ENCODE peak calls at places on chromosomes 5 and 9, in six cellular contexts. P, T, O, N, Q and Z are unnamed samples.

GRCh38 chr5:150142800-150143724 is 12.6 kb downstream of the PDGFRB start:
- DNase-seq in P (no peak), T (no peak), O (no peak), N (peak; percentile 48), Q (peak; percentile 96), Z (no peak)

GRCh38 chr5:133373121-133373870 is 239.0 kb downstream of the FSTL4 start:
- DNase-seq in P (no peak), T (no peak), O (no peak), N (no peak), Q (peak; percentile 5), Z (no peak)

GRCh38 chr5:87079219-87079618 is 188.5 kb upstream of the RASA1 start:
- DNase-seq in P (peak; percentile 13), T (no peak), O (no peak), N (no peak), Q (no peak), Z (no peak)

GRCh38 chr9:107737987-107738743 is 248.6 kb upstream of the KLF4 start:
- DNase-seq in P (no peak), T (no peak), O (no peak), N (no peak), Q (peak; percentile 95), Z (peak; percentile 89)

GRCh38 chr5:78979899-78980298 is 5.2 kb downstream of the ARSB start:
- DNase-seq in P (no peak), T (no peak), O (no peak), N (no peak), Q (no peak), Z (no peak)

GRCh38 chr9:131732636-131733340 is 7.1 kb downstream of the RAPGEF1 start:
- DNase-seq in P (peak; percentile 91), T (peak; percentile 60), O (peak; percentile 47), N (no peak), Q (no peak), Z (no peak)

GRCh38 chr9:128250839-128251558 is 24.8 kb downstream of the GOLGA2 start:
- DNase-seq in P (no peak), T (no peak), O (peak; percentile 65), N (no peak), Q (no peak), Z (no peak)

GRCh38 chr5:124901081-124901480 is 154.6 kb upstream of the ZNF608 start:
- DNase-seq in P (no peak), T (no peak), O (no peak), N (no peak), Q (peak; percentile 75), Z (no peak)

GRCh38 chr5:124279146-124279545 is 467.3 kb downstream of the ZNF608 start:
- DNase-seq in P (no peak), T (no peak), O (no peak), N (no peak), Q (peak; percentile 21), Z (no peak)

GRCh38 chr5:111795142-111795541 is 38.1 kb upstream of the NREP start:
- DNase-seq in P (no peak), T (no peak), O (no peak), N (no peak), Q (no peak), Z (no peak)

GRCh38 chr5:56606202-56606601 is 209.1 kb upstream of the MAP3K1 start:
- DNase-seq in P (no peak), T (no peak), O (no peak), N (no peak), Q (no peak), Z (no peak)

GRCh38 chr9:87824886-87825285 is 57.8 kb upstream of the SPATA31E1 start:
- DNase-seq in P (no peak), T (no peak), O (no peak), N (no peak), Q (no peak), Z (no peak)

GRCh38 chr9:8857330-8858249 is 1058.0 kb upstream of the DMAC1 start:
- DNase-seq in P (peak; percentile 8), T (peak; percentile 4), O (peak; percentile 86), N (no peak), Q (peak; percentile 52), Z (peak; percentile 73)

GRCh38 chr5:127898551-127899213 is 184.9 kb upstream of the SLC12A2 start:
- DNase-seq in P (no peak), T (no peak), O (no peak), N (no peak), Q (peak; percentile 23), Z (no peak)

GRCh38 chr9:107650321-107650720 is 160.8 kb upstream of the KLF4 start:
- DNase-seq in P (no peak), T (no peak), O (no peak), N (no peak), Q (peak; percentile 92), Z (no peak)

GRCh38 chr9:128124873-128125574 is 2.5 kb downstream of the PTGES2 start:
- DNase-seq in P (peak; percentile 48), T (no peak), O (peak; percentile 92), N (no peak), Q (peak; percentile 47), Z (peak; percentile 59)

GRCh38 chr5:23235246-23235645 is 272.2 kb upstream of the PRDM9 start:
- DNase-seq in P (no peak), T (no peak), O (peak; percentile 9), N (no peak), Q (no peak), Z (no peak)

GRCh38 chr9:76887951-76888350 is 18.0 kb downstream of the PRUNE2 start:
- DNase-seq in P (no peak), T (no peak), O (peak; percentile 67), N (no peak), Q (peak; percentile 26), Z (no peak)

GRCh38 chr9:88534456-88535225 is at the start of gene NXNL2:
- DNase-seq in P (peak; percentile 54), T (peak; percentile 57), O (peak; percentile 91), N (no peak), Q (peak; percentile 82), Z (peak; percentile 60)

GRCh38 chr9:127883959-127884358 is 6.5 kb upstream of the AK1 start:
- DNase-seq in P (no peak), T (no peak), O (no peak), N (no peak), Q (no peak), Z (no peak)

GRCh38 chr5:110335361-110336046 is 391.0 kb downstream of the TMEM232 start:
- DNase-seq in P (no peak), T (no peak), O (no peak), N (no peak), Q (peak; percentile 94), Z (no peak)

DNA sequence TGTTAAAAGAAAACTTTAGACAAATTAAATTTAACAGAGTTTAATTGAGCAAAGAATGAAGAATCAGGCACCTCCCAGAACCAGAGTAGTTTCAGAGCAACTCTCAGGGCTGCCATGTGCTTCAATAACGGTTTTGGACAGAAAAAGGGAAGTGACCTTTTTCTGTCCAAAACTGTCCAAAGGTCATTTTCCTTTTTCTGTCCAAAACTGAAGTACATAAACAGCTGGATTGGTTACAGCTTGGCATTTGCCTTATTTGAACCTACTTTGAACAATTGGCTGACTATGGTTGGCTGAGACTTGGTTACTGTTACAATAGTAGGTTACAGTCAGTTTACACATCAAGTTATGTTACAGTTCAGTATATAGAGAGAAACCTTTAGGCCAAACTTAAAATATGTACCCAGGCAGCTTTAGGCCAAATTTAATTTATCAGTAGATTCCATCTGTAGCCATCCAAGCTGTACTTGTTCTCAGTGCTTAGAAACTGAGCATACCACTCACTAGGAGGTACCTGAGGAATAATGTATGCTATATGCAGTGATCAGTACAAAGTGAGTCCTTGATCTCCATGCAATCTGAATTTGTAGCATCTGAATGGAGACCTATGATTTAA is 44.0 kb downstream of the C9orf85 start:
- DNase-seq in P (no peak), T (no peak), O (no peak), N (no peak), Q (no peak), Z (no peak)
- H3K27ac ChIP-seq in P (no peak overlapping the region), T (no peak overlapping the region), O (no peak overlapping the region), N (no peak overlapping the region), Q (no peak overlapping the region), Z (no peak overlapping the region)

GRCh38 chr9:137143459-137143858 is 4.5 kb downstream of the GRIN1 start:
- DNase-seq in P (no peak), T (no peak), O (no peak), N (no peak), Q (no peak), Z (no peak)
- H3K27me3 ChIP-seq in P (peaks cover 10% of the 10 kb centered on the region), T (peaks cover 16% of the 10 kb centered on the region), O (peaks cover 30% of the 10 kb centered on the region), N (no peaks in the 10 kb centered on the region), Q (peaks cover 22% of the 10 kb centered on the region), Z (peaks cover 87% of the 10 kb centered on the region)

DNA sequence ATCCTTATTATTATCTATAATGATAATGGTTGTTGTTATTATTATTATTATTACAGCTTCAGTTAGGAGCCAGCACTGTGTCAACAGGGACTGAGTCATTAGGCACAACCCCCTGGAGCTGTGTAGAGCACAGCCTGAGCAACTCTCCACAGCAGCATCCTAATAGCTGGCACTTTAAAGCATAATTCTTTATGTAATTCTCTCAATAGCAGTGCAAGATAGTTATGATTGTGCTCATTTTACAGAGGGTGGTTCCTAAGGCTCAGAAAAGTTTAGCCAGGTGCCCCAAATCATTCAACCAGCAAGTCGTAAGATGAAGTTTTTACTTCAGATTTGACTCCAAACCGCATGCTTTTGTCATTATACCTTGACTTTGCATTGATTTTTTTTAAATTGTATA is 390.3 kb downstream of the ANXA1 start:
- DNase-seq in P (no peak), T (no peak), O (no peak), N (no peak), Q (no peak), Z (no peak)
- H3K4me1 ChIP-seq in P (no peaks in the 10 kb centered on the region), T (no peaks in the 10 kb centered on the region), O (no peaks in the 10 kb centered on the region), N (no peaks in the 10 kb centered on the region), Q (no peaks in the 10 kb centered on the region), Z (no peaks in the 10 kb centered on the region)

DNA sequence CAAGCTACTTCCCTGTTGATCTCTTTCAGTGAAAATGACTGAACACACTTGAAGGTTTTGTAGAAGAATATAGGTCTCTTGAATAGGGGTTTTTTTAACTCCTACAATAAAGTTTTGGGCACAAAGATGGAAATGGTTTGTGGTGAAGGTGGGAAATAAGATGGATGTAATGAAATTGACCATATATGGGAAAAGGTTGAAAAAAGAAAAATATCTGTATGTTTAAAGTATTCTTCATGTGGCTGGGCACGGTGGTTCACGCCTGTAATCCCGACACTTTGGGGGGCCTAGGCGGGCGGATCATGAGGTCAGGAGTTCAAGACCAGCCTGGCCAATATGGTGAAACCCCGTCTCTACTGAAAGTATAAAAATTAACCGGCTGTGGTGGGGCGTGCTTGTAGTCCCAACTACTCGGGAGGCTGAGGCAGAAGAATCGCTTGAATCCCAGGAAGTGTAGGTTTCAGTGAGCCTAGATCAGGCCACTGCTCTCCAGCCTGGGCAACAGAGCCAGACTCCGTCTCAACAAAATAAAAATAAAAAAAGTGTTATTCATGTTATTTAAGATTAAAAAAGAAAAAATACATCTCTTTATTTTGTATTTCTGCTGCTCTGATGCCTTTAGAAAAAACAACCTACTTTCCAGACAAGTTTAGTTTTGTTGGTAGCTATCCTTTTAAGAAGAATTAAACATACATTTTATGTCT is 2.2 kb downstream of the RBM27 start:
- DNase-seq in P (no peak), T (no peak), O (no peak), N (no peak), Q (no peak), Z (no peak)
- H3K27ac ChIP-seq in P (no peak overlapping the region), T (no peak overlapping the region), O (no peak overlapping the region), N (no peak overlapping the region), Q (no peak overlapping the region), Z (peak overlapping the region; percentile 87)

DNA sequence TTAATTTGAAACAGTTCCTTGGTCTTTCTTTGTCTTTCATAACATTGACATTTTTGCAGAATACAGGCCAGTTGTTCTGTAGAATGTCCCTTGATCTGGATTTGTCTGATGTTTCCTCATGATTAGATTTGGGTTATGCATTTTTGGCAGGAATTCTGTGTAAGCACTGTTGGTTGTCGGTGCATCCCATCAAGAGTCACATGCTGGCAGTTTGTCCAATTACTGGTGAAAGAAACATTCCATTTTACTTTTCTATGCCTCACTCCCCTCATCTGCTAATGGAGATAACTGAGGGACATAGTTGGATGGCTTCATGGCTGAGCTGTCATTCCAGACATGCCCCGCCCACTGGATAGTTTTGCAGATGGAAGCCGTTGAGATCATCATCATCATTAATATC is 7.6 kb upstream of the ZNF618 start:
- DNase-seq in P (no peak), T (no peak), O (no peak), N (no peak), Q (peak; percentile 62), Z (no peak)
- H3K27me3 ChIP-seq in P (no peaks in the 10 kb centered on the region), T (no peaks in the 10 kb centered on the region), O (peaks cover 4% of the 10 kb centered on the region), N (peaks cover 4% of the 10 kb centered on the region), Q (peaks cover 22% of the 10 kb centered on the region), Z (no peaks in the 10 kb centered on the region)